ENCODE peak calls at places on chromosomes 5 and 9, in four cellular contexts. One of them, this sample, is unnamed.

GRCh38 chr9:23774266-23774665 is 51.8 kb downstream of the ELAVL2 start:
- DNase-seq in upper lobe of right lung: no peak
- DNase-seq in left lung: no peak
- DNase-seq in heart right ventricle: no peak
- DNase-seq in this sample: no peak

GRCh38 chr9:131370638-131371037 is 23.2 kb upstream of the PRRC2B start:
- DNase-seq in heart right ventricle: no peak
- DNase-seq in left lung: no peak
- DNase-seq in upper lobe of right lung: no peak
- DNase-seq in this sample: no peak

GRCh38 chr9:124776952-124777645 is at the start of gene OLFML2A:
- DNase-seq in upper lobe of right lung: peak
- DNase-seq in left lung: no peak
- DNase-seq in heart right ventricle: no peak
- DNase-seq in this sample: peak

GRCh38 chr5:154214236-154215106 is 23.9 kb downstream of the GALNT10 start:
- DNase-seq in upper lobe of right lung: no peak
- DNase-seq in left lung: no peak
- DNase-seq in heart right ventricle: no peak
- DNase-seq in this sample: no peak

GRCh38 chr5:72121753-72122445 is 14.6 kb downstream of the MAP1B start:
- DNase-seq in upper lobe of right lung: no peak
- DNase-seq in left lung: no peak
- DNase-seq in heart right ventricle: no peak
- DNase-seq in this sample: no peak

GRCh38 chr5:154756203-154756870 is 1.2 kb downstream of the LARP1 start:
- DNase-seq in upper lobe of right lung: peak
- DNase-seq in left lung: peak
- DNase-seq in heart right ventricle: peak
- DNase-seq in this sample: peak

GRCh38 chr9:34994429-34995287 is 5.1 kb downstream of the DNAJB5 start:
- DNase-seq in left lung: no peak
- DNase-seq in upper lobe of right lung: no peak
- DNase-seq in heart right ventricle: no peak
- DNase-seq in this sample: no peak

GRCh38 chr9:79694676-79695400 is 123.1 kb downstream of the TLE4 start:
- DNase-seq in upper lobe of right lung: no peak
- DNase-seq in heart right ventricle: no peak
- DNase-seq in left lung: no peak
- DNase-seq in this sample: no peak

GRCh38 chr9:6096821-6097220 is 81.4 kb upstream of the RANBP6 start:
- DNase-seq in heart right ventricle: no peak
- DNase-seq in upper lobe of right lung: no peak
- DNase-seq in left lung: no peak
- DNase-seq in this sample: no peak

GRCh38 chr5:161077895-161078566 is 226.0 kb upstream of the ATP10B start:
- DNase-seq in heart right ventricle: no peak
- DNase-seq in upper lobe of right lung: no peak
- DNase-seq in left lung: no peak
- DNase-seq in this sample: no peak

GRCh38 chr9:126151031-126151670 is 175.5 kb upstream of the MVB12B start:
- DNase-seq in heart right ventricle: no peak
- DNase-seq in left lung: peak
- DNase-seq in upper lobe of right lung: peak
- DNase-seq in this sample: no peak

GRCh38 chr5:370311-370958 is 48.9 kb downstream of the AHRR start:
- DNase-seq in left lung: no peak
- DNase-seq in heart right ventricle: peak
- DNase-seq in upper lobe of right lung: peak
- DNase-seq in this sample: no peak

GRCh38 chr9:77534376-77535057 is 113.6 kb downstream of the GNA14 start:
- DNase-seq in left lung: no peak
- DNase-seq in heart right ventricle: no peak
- DNase-seq in upper lobe of right lung: no peak
- DNase-seq in this sample: no peak

GRCh38 chr9:106478312-106479099 is 384.5 kb upstream of the ZNF462 start:
- DNase-seq in left lung: no peak
- DNase-seq in upper lobe of right lung: no peak
- DNase-seq in heart right ventricle: peak
- DNase-seq in this sample: no peak

GRCh38 chr5:12095808-12096281 is 191.6 kb upstream of the CTNND2 start:
- DNase-seq in upper lobe of right lung: no peak
- DNase-seq in heart right ventricle: no peak
- DNase-seq in left lung: no peak
- DNase-seq in this sample: no peak

GRCh38 chr5:15821506-15821905 is 321.5 kb downstream of the FBXL7 start:
- DNase-seq in left lung: no peak
- DNase-seq in heart right ventricle: no peak
- DNase-seq in upper lobe of right lung: no peak
- DNase-seq in this sample: no peak

GRCh38 chr9:18531127-18531526 is 57.2 kb downstream of the ADAMTSL1 start:
- DNase-seq in left lung: no peak
- DNase-seq in upper lobe of right lung: no peak
- DNase-seq in heart right ventricle: no peak
- DNase-seq in this sample: no peak

GRCh38 chr5:115626444-115626823 is 598 bp upstream of the TMED7 start:
- DNase-seq in upper lobe of right lung: no peak
- DNase-seq in heart right ventricle: no peak
- DNase-seq in left lung: no peak
- DNase-seq in this sample: no peak

GRCh38 chr5:39218482-39219381 is 631 bp downstream of the FYB1 start:
- DNase-seq in heart right ventricle: no peak
- DNase-seq in left lung: no peak
- DNase-seq in upper lobe of right lung: no peak
- DNase-seq in this sample: no peak

GRCh38 chr5:143086851-143087637 is 316.4 kb downstream of the NR3C1 start:
- DNase-seq in heart right ventricle: no peak
- DNase-seq in upper lobe of right lung: no peak
- DNase-seq in left lung: no peak
- DNase-seq in this sample: no peak

GRCh38 chr5:135126688-135127603 is 92.9 kb upstream of the PITX1 start:
- DNase-seq in heart right ventricle: no peak
- DNase-seq in upper lobe of right lung: no peak
- DNase-seq in left lung: no peak
- DNase-seq in this sample: no peak

GRCh38 chr9:95431286-95431685 is 85.5 kb downstream of the PTCH1 start:
- DNase-seq in heart right ventricle: no peak
- DNase-seq in left lung: no peak
- DNase-seq in upper lobe of right lung: no peak
- DNase-seq in this sample: no peak
- H3K27ac ChIP-seq in heart right ventricle: no peak
- H3K27ac ChIP-seq in left lung: no peak
- H3K27ac ChIP-seq in upper lobe of right lung: no peak
- H3K27ac ChIP-seq in this sample: no peak

DNA sequence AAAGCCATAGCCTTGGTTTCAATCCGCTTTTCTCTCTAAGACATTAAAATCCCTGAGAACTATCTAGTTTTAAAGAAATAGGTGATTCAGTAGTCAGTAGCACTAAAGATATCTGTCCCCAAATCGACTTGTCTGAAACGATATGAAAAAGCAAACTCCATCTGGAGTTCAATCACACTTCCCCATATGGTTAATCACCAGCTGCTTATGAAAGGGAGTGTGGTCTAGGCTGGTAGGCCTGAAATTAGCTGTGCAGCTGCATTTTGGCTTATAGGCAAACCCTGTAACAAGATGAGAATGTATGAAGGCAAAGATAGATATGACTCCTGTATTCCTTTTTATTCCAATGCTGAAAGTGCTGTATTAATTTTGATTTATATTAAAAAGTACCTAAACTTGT is 65.9 kb downstream of the DMRTA1 start:
- DNase-seq in left lung: no peak
- DNase-seq in upper lobe of right lung: no peak
- DNase-seq in heart right ventricle: no peak
- DNase-seq in this sample: no peak
- TF ChIP-seq CTCF in left lung: no peak
- TF ChIP-seq CTCF in upper lobe of right lung: no peak
- TF ChIP-seq CTCF in heart right ventricle: no peak
- TF ChIP-seq CTCF in this sample: no peak

DNA sequence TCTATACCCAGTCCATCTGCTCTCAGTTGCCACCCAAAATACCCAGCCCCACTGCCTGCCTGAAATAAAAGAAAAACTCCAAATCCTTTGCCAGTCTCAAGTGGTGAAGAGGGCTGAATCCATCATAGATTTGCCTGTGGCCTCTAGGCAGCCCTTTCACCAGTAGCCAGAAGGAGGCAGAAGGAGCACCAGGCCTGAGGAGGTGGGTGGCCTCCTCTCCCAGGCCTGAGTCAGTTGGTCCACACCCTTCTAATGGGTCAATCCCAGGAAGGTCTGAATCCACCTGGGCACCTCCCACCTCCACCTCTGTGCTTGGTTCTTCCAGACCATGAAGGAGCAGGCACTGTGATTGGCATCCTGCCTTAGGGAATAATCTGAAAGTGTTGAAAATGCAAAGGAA is 97.0 kb downstream of the DAPK1 start:
- DNase-seq in heart right ventricle: no peak
- DNase-seq in upper lobe of right lung: no peak
- DNase-seq in left lung: no peak
- DNase-seq in this sample: no peak
- H3K27ac ChIP-seq in heart right ventricle: no peak
- H3K27ac ChIP-seq in upper lobe of right lung: peak
- H3K27ac ChIP-seq in left lung: peak
- H3K27ac ChIP-seq in this sample: no peak

DNA sequence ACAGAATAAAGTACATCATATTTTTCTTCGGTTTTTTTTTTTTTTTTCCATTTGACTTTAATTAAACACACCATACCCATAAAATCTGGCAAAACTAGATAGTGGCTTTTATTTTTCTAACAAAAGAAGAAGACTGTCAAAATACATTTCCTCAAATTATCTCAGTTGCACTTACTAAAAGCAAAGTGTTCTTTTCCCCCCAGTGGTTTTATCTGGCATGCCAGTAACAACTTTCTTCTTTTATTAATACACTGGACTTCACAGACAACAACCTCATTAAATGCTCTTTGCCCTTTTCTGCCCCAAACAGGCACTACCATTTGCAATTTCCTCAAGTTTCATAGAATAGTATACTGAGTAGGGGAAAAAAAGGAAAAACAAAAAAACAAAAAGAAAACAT is 1792.3 kb downstream of the EFNA5 start:
- DNase-seq in upper lobe of right lung: no peak
- DNase-seq in left lung: no peak
- DNase-seq in heart right ventricle: no peak
- DNase-seq in this sample: no peak
- TF ChIP-seq CTCF in upper lobe of right lung: no peak
- TF ChIP-seq CTCF in left lung: no peak
- TF ChIP-seq CTCF in heart right ventricle: no peak
- TF ChIP-seq CTCF in this sample: no peak

GRCh38 chr5:127893232-127893631 is 190.0 kb downstream of the CCDC192 start:
- DNase-seq in heart right ventricle: no peak
- DNase-seq in left lung: no peak
- DNase-seq in upper lobe of right lung: no peak
- DNase-seq in this sample: no peak
- H3K27ac ChIP-seq in heart right ventricle: no peak
- H3K27ac ChIP-seq in left lung: peak
- H3K27ac ChIP-seq in upper lobe of right lung: peak
- H3K27ac ChIP-seq in this sample: no peak

GRCh38 chr9:68781866-68782265 is 76.8 kb downstream of the PIP5K1B start:
- DNase-seq in heart right ventricle: no peak
- DNase-seq in left lung: no peak
- DNase-seq in upper lobe of right lung: no peak
- DNase-seq in this sample: no peak

GRCh38 chr9:68779558-68780376 is 74.7 kb downstream of the PIP5K1B start:
- DNase-seq in heart right ventricle: peak
- DNase-seq in left lung: peak
- DNase-seq in upper lobe of right lung: peak
- DNase-seq in this sample: peak

GRCh38 chr9:68778635-68779034 is 73.6 kb downstream of the PIP5K1B start:
- DNase-seq in upper lobe of right lung: no peak
- DNase-seq in heart right ventricle: no peak
- DNase-seq in left lung: no peak
- DNase-seq in this sample: no peak

GRCh38 chr9:68780735-68781134 is 75.7 kb downstream of the PIP5K1B start:
- DNase-seq in upper lobe of right lung: no peak
- DNase-seq in left lung: no peak
- DNase-seq in heart right ventricle: no peak
- DNase-seq in this sample: no peak

DNA sequence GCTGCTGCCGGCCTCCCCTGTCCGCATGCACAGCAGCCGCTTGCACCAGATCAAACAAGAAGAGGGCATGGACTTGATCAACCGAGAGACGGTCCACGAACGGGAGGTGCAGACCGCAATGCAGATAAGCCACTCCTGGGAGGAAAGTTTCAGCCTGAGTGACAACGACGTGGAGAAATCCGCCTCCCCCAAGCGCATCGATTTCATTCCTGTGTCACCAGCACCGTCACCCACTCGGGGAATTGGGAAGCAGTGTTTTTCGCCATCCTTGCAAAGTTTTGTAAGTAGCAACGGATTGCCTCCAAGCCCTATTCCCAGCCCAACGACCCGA is 75.3 kb downstream of the PIP5K1B start:
- DNase-seq in heart right ventricle: no peak
- DNase-seq in upper lobe of right lung: no peak
- DNase-seq in left lung: no peak
- DNase-seq in this sample: no peak
- TF ChIP-seq CTCF in heart right ventricle: no peak
- TF ChIP-seq CTCF in upper lobe of right lung: no peak
- TF ChIP-seq CTCF in left lung: no peak
- TF ChIP-seq CTCF in this sample: no peak

DNA sequence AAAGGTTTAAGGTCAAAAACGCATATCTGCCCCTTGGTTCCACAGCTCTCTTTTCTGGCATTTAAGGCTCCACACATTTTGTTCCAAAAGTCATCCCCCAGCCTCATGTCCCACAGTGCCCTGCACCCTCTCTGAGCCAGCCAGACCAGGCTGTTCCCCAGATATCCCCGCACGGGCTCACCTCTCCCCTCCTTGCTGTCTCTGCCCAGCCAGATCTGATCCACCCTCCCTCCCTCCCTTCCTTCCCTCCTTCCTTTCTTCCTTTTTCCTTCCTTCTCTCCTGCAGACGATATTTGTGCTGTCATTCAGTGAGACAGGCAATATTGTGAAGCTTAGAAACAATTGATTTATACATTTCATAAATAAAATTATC is 37.0 kb downstream of the DUSP1 start:
- DNase-seq in upper lobe of right lung: no peak
- DNase-seq in heart right ventricle: no peak
- DNase-seq in left lung: no peak
- DNase-seq in this sample: no peak
- H3K27ac ChIP-seq in upper lobe of right lung: peak
- H3K27ac ChIP-seq in heart right ventricle: peak
- H3K27ac ChIP-seq in left lung: peak
- H3K27ac ChIP-seq in this sample: no peak